ENCODE peak calls at places on chromosomes 5 and 9, in ten cellular contexts. Z is amniotic epithelial cell, N is IMR-90, W is HT1080, H is GM13976, U is NCI-H524, K is SJCRH30, C is caudate nucleus, D is spleen, X is GM13977. Y is an unnamed sample.

GRCh38 chr5:36040651-36041536 is 25.8 kb downstream of the UGT3A2 start:
- DNase-seq in K (peak), W (no peak), C (no peak), Z (no peak), D (no peak), X (no peak), H (no peak), U (no peak), N (no peak), Y (no peak)

GRCh38 chr9:136400038-136400834 is at the start of gene SNAPC4:
- DNase-seq in N (peak), Z (peak), D (peak), H (peak), K (peak), U (peak), X (peak), W (peak), C (peak), Y (peak)

GRCh38 chr9:122265265-122265900 is 701 bp downstream of the MRRF start:
- DNase-seq in X (peak), N (peak), D (no peak), Z (peak), K (no peak), W (peak), C (peak), U (peak), H (peak), Y (no peak)

GRCh38 chr9:134314950-134315715 is 11.1 kb upstream of the RXRA start:
- DNase-seq in H (no peak), D (peak), U (peak), N (no peak), Z (no peak), X (no peak), C (no peak), W (no peak), K (peak), Y (peak)

GRCh38 chr5:122175852-122176251 is 46.5 kb downstream of the ZNF474 start:
- DNase-seq in X (no peak), H (no peak), K (no peak), Z (no peak), C (no peak), N (peak), U (no peak), W (no peak), D (no peak), Y (no peak)

GRCh38 chr9:16266648-16267276 is 603.7 kb downstream of the BNC2 start:
- DNase-seq in X (no peak), C (no peak), N (no peak), W (no peak), H (no peak), K (no peak), Z (no peak), D (no peak), U (no peak), Y (no peak)

GRCh38 chr5:73955447-73955846 is 329.5 kb downstream of the ARHGEF28 start:
- DNase-seq in N (no peak), D (no peak), C (no peak), Z (no peak), W (no peak), H (no peak), X (no peak), U (peak), K (no peak), Y (no peak)

GRCh38 chr9:132319421-132320110 is 35.2 kb downstream of the SETX start:
- DNase-seq in D (no peak), W (no peak), Z (peak), N (no peak), C (no peak), U (no peak), X (no peak), H (no peak), K (no peak), Y (no peak)

GRCh38 chr5:78624992-78625391 is 23.6 kb downstream of the LHFPL2 start:
- DNase-seq in D (no peak), Z (no peak), K (no peak), C (no peak), N (no peak), X (no peak), U (no peak), W (no peak), H (no peak), Y (no peak)

GRCh38 chr5:6755519-6755918 is 42.3 kb downstream of the TENT4A start:
- DNase-seq in U (no peak), W (no peak), Z (no peak), C (no peak), H (no peak), N (no peak), D (peak), X (no peak), K (no peak), Y (no peak)

Y was measured in chondrocyte.